ENCODE peak calls at places on chromosome 15, in ten cellular contexts. K is PC-9, Y is Panc1, E is endothelial cell of umbilical vein, S is HCT116, U is lung, M is fibroblast of lung, O is heart left ventricle, W is breast epithelium, Z is heart right ventricle. I is an unnamed sample.

GRCh38 chr15:74259324-74259712 is 23.2 kb downstream of the CCDC33 start:
- DNase-seq in Y (no peak), M (no peak), S (no peak), O (no peak), K (no peak), E (no peak), Z (no peak), W (no peak), U (no peak), I (no peak)

GRCh38 chr15:57440799-57441198 is 64.5 kb downstream of the CGNL1 start:
- DNase-seq in K (peak; percentile 47), W (no peak), E (peak; percentile 70), M (peak; percentile 65), U (no peak), Z (no peak), O (no peak), S (no peak), Y (no peak), I (no peak)

GRCh38 chr15:66629817-66630576 is 64.2 kb upstream of the LCTL start:
- DNase-seq in Y (no peak), S (no peak), K (no peak), M (no peak), W (no peak), Z (no peak), O (no peak), E (no peak), U (no peak), I (no peak)

GRCh38 chr15:50753463-50753862 is 12.0 kb downstream of the SPPL2A start:
- DNase-seq in W (no peak), S (no peak), U (no peak), E (no peak), Y (no peak), M (peak; percentile 63), K (no peak), Z (no peak), O (no peak), I (no peak)

GRCh38 chr15:60652245-60652644 is 173.3 kb upstream of the ICE2 start:
- DNase-seq in S (no peak), W (no peak), Y (no peak), O (no peak), K (no peak), E (no peak), U (no peak), Z (no peak), M (no peak), I (no peak)

GRCh38 chr15:72902245-72902928 is 118.8 kb upstream of the ADPGK start:
- DNase-seq in Z (peak; percentile 67), K (no peak), M (peak; percentile 85), W (peak; percentile 60), O (peak; percentile 75), Y (no peak), E (no peak), S (no peak), U (no peak), I (peak; percentile 41)

GRCh38 chr15:82114660-82115059 is 68.8 kb upstream of the MEX3B start:
- DNase-seq in Y (no peak), W (no peak), Z (no peak), U (no peak), M (no peak), K (no peak), O (no peak), E (no peak), S (no peak), I (no peak)

GRCh38 chr15:74585857-74586256 is 29.8 kb upstream of the CLK3 start:
- DNase-seq in Z (no peak), Y (no peak), W (no peak), U (no peak), O (no peak), S (no peak), M (no peak), K (no peak), E (no peak), I (no peak)

DNA sequence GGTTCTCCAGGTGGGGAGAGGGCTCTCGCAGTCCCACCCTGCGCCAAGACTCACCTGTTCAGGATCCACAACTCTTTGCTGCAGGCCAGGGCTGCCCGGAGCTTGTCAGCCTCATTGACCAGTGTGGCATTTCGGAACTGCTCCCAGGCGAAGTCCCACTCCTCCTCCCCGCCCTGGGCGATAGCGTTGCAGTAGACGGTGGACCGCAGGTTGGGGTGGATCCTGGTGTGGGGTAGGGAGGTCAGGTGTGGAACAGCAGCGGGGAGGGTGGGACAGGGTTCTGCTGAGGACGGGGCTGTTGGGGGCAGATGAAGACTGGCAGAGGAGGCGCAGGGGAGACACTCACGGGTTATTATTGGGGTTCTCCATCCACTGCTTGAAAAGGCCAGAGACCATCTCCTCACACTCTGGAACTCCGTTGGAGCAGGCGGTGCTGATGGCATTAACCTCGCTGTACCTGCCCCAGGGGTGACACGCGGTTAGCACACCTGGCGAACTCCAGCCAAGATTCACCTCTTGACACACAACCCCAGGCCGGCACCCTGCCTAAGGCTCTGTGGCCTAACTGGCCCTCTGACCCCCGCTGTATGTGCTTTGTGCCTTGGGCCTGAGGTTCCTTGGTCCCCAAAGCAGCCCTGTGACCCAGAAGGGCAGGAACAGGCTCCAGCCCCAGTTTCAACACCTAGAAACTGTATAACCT is 16.1 kb downstream of the MESP2 start:
- DNase-seq in K (no peak), U (no peak), E (no peak), M (no peak), W (no peak), Y (no peak), Z (no peak), O (no peak), S (no peak), I (no peak)
- H3K27ac ChIP-seq in K (no peak overlapping the region), U (no peak overlapping the region), E (no peak overlapping the region), M (no peak overlapping the region), W (no peak overlapping the region), Y (no peak overlapping the region), Z (no peak overlapping the region), O (no peak overlapping the region), S (no peak overlapping the region), I (no peak overlapping the region)

GRCh38 chr15:101273534-101273933 is 3.8 kb downstream of the SELENOS start:
- DNase-seq in Z (no peak), Y (no peak), U (no peak), M (no peak), W (no peak), K (no peak), S (no peak), E (no peak), O (no peak), I (no peak)

GRCh38 chr15:101275018-101275417 is 2.3 kb downstream of the SELENOS start:
- DNase-seq in S (no peak), W (no peak), U (no peak), K (no peak), E (no peak), Y (no peak), O (no peak), Z (no peak), M (no peak), I (no peak)

GRCh38 chr15:101277943-101278564 is 769 bp upstream of the SELENOS start:
- DNase-seq in E (no peak), W (no peak), O (no peak), M (no peak), S (no peak), Z (no peak), K (no peak), Y (no peak), U (no peak), I (no peak)

GRCh38 chr15:101277038-101277822 is at the start of gene SELENOS:
- DNase-seq in E (peak; percentile 89), W (peak; percentile 86), Y (no peak), M (peak; percentile 89), O (peak; percentile 94), Z (peak; percentile 94), K (peak; percentile 68), U (peak; percentile 88), S (peak; percentile 65), I (peak; percentile 52)

GRCh38 chr15:101276501-101277037 is 716 bp downstream of the SELENOS start:
- DNase-seq in E (peak; percentile 58), Y (no peak), O (no peak), S (no peak), W (no peak), Z (no peak), M (peak; percentile 30), U (no peak), K (no peak), I (no peak)
- TF ChIP-seq CTCF in E (peak; percentile 51), Y (no peak), O (no peak), S (peak; percentile 42), W (peak; percentile 28), Z (no peak), M (no peak), U (no peak), K (peak; percentile 52), I (peak; percentile 32)

DNA sequence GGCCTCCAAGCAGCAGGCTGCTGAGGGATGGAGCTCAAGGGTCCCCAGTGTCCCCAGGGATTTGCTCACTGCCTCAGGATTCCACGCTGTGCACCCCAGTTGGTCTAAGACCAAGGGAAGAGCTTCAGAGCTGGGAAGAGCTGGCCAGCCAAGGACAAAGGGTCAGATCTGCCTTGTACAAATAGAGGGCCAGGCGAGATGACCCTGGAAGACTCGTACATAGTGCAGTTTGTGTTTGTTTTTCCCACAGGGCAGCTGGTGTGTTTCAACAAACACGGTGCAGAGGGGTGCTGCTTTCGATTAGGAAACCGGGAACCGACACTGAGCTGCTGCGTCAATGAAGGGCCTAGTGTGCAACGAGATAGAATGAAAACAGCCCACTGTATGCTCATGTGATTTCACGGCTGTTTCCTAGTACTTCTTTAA is 56.1 kb upstream of the TRPM1 start:
- DNase-seq in M (peak; percentile 65), W (no peak), O (no peak), K (no peak), Z (no peak), E (no peak), Y (no peak), U (no peak), S (no peak), I (no peak)
- H3K27ac ChIP-seq in M (no peak overlapping the region), W (no peak overlapping the region), O (no peak overlapping the region), K (no peak overlapping the region), Z (no peak overlapping the region), E (no peak overlapping the region), Y (no peak overlapping the region), U (no peak overlapping the region), S (no peak overlapping the region), I (no peak overlapping the region)

GRCh38 chr15:84889313-84889990 is 5.0 kb downstream of the SLC28A1 start:
- DNase-seq in M (no peak), W (no peak), S (no peak), U (no peak), E (no peak), Y (no peak), K (no peak), Z (no peak), O (no peak), I (no peak)

GRCh38 chr15:84888639-84889038 is 4.2 kb downstream of the SLC28A1 start:
- DNase-seq in Z (no peak), W (no peak), Y (no peak), M (no peak), U (no peak), S (no peak), E (no peak), O (no peak), K (no peak), I (no peak)

GRCh38 chr15:84890670-84891147 is 6.2 kb downstream of the SLC28A1 start:
- DNase-seq in U (no peak), O (no peak), M (no peak), Z (no peak), K (no peak), Y (no peak), E (no peak), W (no peak), S (no peak), I (no peak)

GRCh38 chr15:84891339-84891738 is 6.9 kb downstream of the SLC28A1 start:
- DNase-seq in U (no peak), K (no peak), W (no peak), Z (no peak), M (no peak), E (no peak), Y (no peak), S (no peak), O (no peak), I (no peak)

DNA sequence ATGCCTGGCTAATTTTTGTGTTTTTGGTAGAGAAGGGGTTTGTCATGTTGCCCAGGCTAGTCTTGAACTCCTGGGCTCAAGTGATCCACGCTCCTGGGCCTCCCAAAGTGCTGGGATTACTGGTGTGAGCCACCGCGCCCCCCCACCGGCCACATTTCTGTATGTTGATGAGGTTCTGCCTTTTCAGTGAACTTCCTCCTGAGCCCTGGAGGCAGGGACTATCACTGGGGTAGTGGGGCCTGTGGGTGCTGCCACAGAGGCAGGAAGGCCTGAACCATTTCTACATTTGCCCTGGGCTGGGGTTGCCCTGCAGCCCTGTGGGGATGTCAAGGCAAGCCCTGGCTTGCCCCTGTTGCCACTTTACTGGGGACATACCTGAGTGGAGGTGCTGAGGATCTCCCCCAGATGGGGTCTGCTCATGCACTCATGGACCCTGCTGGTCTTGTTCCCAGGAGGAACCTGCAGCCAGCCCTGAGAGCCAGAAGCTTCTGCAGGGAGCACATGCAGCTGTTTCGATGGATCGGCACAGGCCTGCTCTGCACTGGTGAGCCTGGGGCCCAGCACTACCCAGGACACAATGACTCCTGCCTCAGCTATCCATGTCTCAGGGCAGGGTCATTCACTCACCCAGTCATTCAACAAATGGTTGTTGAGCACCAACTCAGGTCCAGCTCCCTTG is 5.7 kb downstream of the SLC28A1 start:
- DNase-seq in S (no peak), E (no peak), U (no peak), M (no peak), Y (no peak), K (no peak), Z (no peak), W (no peak), O (no peak), I (no peak)
- TF ChIP-seq CTCF in S (no peak), E (no peak), U (no peak), M (no peak), Y (no peak), K (no peak), Z (no peak), W (no peak), O (no peak), I (no peak)

I was measured in thoracic aorta.